ENCODE peak calls at places on chromosomes 12 and 14, in four cellular contexts. P is right atrium auricular region, L is bronchial epithelial cell, N is OCI-LY7. M is an unnamed sample.
A peak's percentile ranks its signal among the peaks of the same experiment; 100 is the strongest.

GRCh38 chr14:102078840-102079699 is 7.8 kb downstream of the HSP90AA1 start:
- DNase-seq in P (no peak), L (no peak), N (no peak), M (no peak)

GRCh38 chr12:121916719-121917118 is 1.7 kb upstream of the CFAP251 start:
- DNase-seq in P (no peak), L (no peak), N (peak; percentile 72), M (no peak)

GRCh38 chr14:88559852-88560251 is 3.0 kb upstream of the ZC3H14 start:
- DNase-seq in P (no peak), L (peak; percentile 33), N (peak; percentile 15), M (no peak)

GRCh38 chr12:89775336-89776005 is 66.8 kb upstream of the ATP2B1 start:
- DNase-seq in P (no peak), L (no peak), N (no peak), M (no peak)

GRCh38 chr12:105253882-105254513 is 18.0 kb upstream of the APPL2 start:
- DNase-seq in P (no peak), L (peak; percentile 87), N (no peak), M (no peak)

GRCh38 chr14:32472081-32472480 is 143.0 kb downstream of the AKAP6 start:
- DNase-seq in P (no peak), L (no peak), N (no peak), M (no peak)

GRCh38 chr12:31221566-31221945 is 104.4 kb downstream of the SINHCAF start:
- DNase-seq in P (no peak), L (no peak), N (no peak), M (no peak)

GRCh38 chr12:2183556-2184541 is 131.1 kb downstream of the CACNA1C start:
- DNase-seq in P (no peak), L (no peak), N (peak; percentile 46), M (no peak)

GRCh38 chr12:111412007-111412829 is 6.5 kb downstream of the SH2B3 start:
- DNase-seq in P (no peak), L (no peak), N (no peak), M (no peak)

GRCh38 chr12:3313655-3314305 is 177.2 kb upstream of the PRMT8 start:
- DNase-seq in P (no peak), L (no peak), N (peak; percentile 40), M (no peak)

GRCh38 chr12:45655186-45655585 is 74.3 kb upstream of the ARID2 start:
- DNase-seq in P (no peak), L (peak; percentile 51), N (peak; percentile 11), M (no peak)

DNA sequence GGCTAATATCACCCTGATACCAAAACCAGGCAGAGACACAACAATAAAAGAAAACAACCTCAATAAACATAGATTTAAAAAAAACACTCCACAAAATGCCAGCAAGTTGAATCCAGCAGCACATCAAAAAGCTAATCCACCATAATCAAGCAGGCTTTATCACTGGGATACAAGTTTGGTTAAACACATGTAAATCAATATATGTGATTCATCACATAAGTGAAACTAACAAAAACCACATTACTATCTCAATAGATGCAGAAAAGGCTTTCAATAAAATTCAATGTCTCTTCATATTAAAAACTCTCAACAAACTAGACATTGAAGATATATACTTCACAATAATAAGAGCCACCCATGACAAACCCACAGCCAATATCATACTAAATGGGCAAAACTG is 17.0 kb upstream of the TAS2R14 start:
- DNase-seq in P (no peak), L (no peak), N (no peak), M (no peak)
- TF ChIP-seq CTCF in P (no peak), L (no peak), N (no peak), M (no peak)

GRCh38 chr12:22018860-22019259 is 27.2 kb upstream of the CMAS start:
- DNase-seq in P (no peak), L (peak; percentile 33), N (no peak), M (no peak)
- TF ChIP-seq CTCF in P (peak; percentile 66), L (no peak), N (peak; percentile 83), M (peak; percentile 37)

GRCh38 chr12:99918003-99918402 is 66.7 kb downstream of the ANKS1B start:
- DNase-seq in P (peak; percentile 62), L (no peak), N (no peak), M (no peak)

GRCh38 chr12:99915251-99916082 is 69.3 kb downstream of the ANKS1B start:
- DNase-seq in P (no peak), L (peak; percentile 39), N (no peak), M (no peak)

GRCh38 chr12:99916555-99916954 is 68.2 kb downstream of the ANKS1B start:
- DNase-seq in P (no peak), L (peak; percentile 51), N (no peak), M (no peak)

GRCh38 chr12:99920561-99920960 is 64.2 kb downstream of the ANKS1B start:
- DNase-seq in P (no peak), L (no peak), N (no peak), M (no peak)
- TF ChIP-seq CTCF in P (no peak), L (no peak), N (no peak), M (no peak)

DNA sequence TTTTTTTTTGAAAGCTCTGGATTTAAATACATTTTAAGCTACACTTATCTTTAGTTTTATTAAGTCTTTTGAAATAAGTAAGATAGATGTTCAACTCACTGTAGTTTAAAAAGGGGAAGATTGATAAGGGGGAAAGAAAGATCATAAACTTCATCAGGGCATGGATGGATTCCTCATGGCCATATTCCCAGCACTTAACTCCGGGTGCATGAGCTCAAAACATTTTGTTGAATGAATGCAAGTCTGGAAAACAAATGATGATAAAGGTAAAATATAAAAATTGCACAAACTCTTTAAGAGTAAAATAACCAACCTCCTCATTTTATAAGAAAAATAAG is 4.3 kb upstream of the IGF1 start:
- DNase-seq in P (no peak), L (no peak), N (no peak), M (no peak)
- TF ChIP-seq CTCF in P (peak; percentile 6), L (no peak), N (peak; percentile 12), M (no peak)

GRCh38 chr12:108633534-108634224 is at the start of gene SELPLG:
- DNase-seq in P (peak; percentile 73), L (no peak), N (peak; percentile 97), M (no peak)
- TF ChIP-seq CTCF in P (no peak), L (no peak), N (peak; percentile 62), M (no peak)

DNA sequence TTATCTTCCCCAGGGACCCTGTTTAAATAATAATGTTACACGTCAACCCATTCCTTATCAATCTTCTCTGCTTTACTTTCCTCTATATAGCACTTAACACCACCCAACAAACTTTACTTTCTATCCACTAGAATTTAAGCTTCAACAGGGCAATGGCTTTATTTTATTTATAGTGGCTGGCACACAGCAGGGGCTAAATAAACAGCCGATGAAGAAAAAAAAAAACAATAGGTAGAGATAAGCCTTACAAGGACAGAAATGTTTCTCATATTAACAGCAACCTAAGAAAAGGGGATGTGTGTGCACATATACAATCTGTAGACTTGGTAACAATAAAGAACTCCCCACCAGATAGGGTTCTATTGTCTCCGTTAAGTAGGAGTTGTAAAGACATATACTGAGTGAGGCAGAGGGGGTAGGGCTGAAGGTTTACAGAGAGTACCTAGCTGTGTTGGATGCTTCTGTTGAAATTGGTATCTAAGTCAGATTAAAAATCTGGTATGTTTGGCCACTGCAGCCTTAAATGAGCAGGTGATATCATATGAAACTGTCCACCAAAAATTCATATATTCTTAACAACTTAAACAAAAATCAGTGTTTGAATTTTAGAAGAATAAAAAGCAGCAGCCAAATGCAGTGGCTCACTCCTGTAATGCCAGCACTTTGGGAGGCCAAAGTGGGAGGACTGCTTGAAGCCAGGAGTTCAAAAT is 24.7 kb upstream of the AP4S1 start:
- DNase-seq in P (no peak), L (no peak), N (no peak), M (no peak)
- TF ChIP-seq CTCF in P (no peak), L (no peak), N (no peak), M (no peak)

GRCh38 chr14:45254771-45255170 is 1.8 kb upstream of the MIS18BP1 start:
- DNase-seq in P (no peak), L (no peak), N (no peak), M (no peak)

GRCh38 chr14:45252356-45253069 is 489 bp downstream of the MIS18BP1 start:
- DNase-seq in P (no peak), L (peak; percentile 3), N (peak; percentile 43), M (no peak)

GRCh38 chr14:45253754-45254300 is 825 bp upstream of the MIS18BP1 start:
- DNase-seq in P (no peak), L (peak; percentile 56), N (no peak), M (no peak)

GRCh38 chr14:45251912-45252311 is 1.1 kb downstream of the MIS18BP1 start:
- DNase-seq in P (no peak), L (peak; percentile 40), N (peak; percentile 85), M (no peak)

GRCh38 chr14:45253070-45253753 is at the start of gene MIS18BP1:
- DNase-seq in P (peak; percentile 96), L (peak; percentile 91), N (peak; percentile 98), M (peak; percentile 91)
- TF ChIP-seq CTCF in P (peak; percentile 77), L (peak; percentile 80), N (peak; percentile 84), M (peak; percentile 86)

DNA sequence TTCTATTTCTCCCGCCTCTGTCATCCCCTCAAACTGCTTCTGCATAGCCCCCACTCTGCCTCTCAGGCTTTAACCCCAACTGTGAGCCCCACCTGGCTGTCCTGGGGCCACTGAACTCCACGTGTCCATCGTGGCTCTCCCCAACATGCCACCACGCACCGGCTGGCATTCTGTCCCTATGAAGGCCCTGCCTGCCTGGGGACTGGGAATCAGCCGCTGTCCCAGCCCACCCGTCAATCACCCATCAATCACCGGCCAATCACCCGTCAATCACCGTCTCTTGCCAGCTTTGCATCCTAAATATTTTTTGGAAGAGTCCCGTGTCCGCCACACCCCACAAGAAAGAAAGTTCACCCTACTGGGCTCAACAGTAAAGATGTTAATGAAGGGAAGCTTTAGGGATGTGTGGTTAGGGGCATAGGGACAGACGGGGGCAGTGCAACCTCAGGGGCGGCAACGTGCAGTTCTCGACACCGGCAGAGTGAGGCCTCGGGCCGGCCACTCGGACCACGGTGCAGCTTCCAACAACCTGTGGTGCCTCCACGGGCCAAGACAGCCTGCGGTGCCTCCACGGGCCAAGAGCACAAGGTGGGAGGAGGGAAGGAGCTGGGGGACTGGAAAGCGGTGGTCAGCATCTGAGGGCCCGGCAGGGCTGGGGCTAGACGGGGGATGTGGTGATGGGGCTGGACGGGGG is 85.6 kb downstream of the GALNT9 start:
- DNase-seq in P (no peak), L (no peak), N (no peak), M (no peak)
- TF ChIP-seq CTCF in P (no peak), L (no peak), N (no peak), M (no peak)

M was measured in progenitor cell of endocrine pancreas.